ENCODE peak calls at places on chromosomes 5 and 9, in five cellular contexts. R is cardiac muscle cell; Y is CD8-positive, alpha-beta T cell; I is CD8-positive, alpha-beta memory T cell; C is heart left ventricle. O is an unnamed sample.

GRCh38 chr9:105438136-105438839 is 9.5 kb upstream of the FSD1L start:
- DNase-seq in C (no peak), R (peak; percentile 76), I (no peak), Y (no peak), O (no peak)

GRCh38 chr5:16596541-16596940 is 20.3 kb downstream of the RETREG1 start:
- DNase-seq in I (no peak), Y (no peak), R (no peak), C (no peak), O (no peak)

GRCh38 chr9:36194326-36195000 is 3.7 kb downstream of the CLTA start:
- DNase-seq in Y (no peak), R (no peak), I (no peak), C (no peak), O (no peak)

GRCh38 chr5:115579747-115580173 is 22.5 kb downstream of the TICAM2 start:
- DNase-seq in Y (no peak), I (no peak), R (no peak), C (no peak), O (no peak)

GRCh38 chr9:126508928-126509327 is 104.8 kb upstream of the LMX1B start:
- DNase-seq in Y (no peak), I (no peak), R (no peak), C (no peak), O (no peak)

GRCh38 chr9:135154050-135154570 is 66.6 kb downstream of the OLFM1 start:
- DNase-seq in C (no peak), I (no peak), Y (no peak), R (no peak), O (no peak)

GRCh38 chr5:65722575-65723424 is 795 bp downstream of the NLN start:
- DNase-seq in I (no peak), C (peak; percentile 30), Y (no peak), R (peak; percentile 79), O (no peak)

GRCh38 chr5:16411235-16411634 is 54.4 kb downstream of the ZNF622 start:
- DNase-seq in I (no peak), C (no peak), R (no peak), Y (no peak), O (no peak)

GRCh38 chr9:82957526-82958379 is 105.2 kb downstream of the RASEF start:
- DNase-seq in I (no peak), Y (no peak), C (no peak), R (no peak), O (no peak)

GRCh38 chr5:181198106-181198685 is 6.8 kb downstream of the TRIM7 start:
- DNase-seq in I (no peak), C (no peak), Y (no peak), R (no peak), O (no peak)

GRCh38 chr5:74201334-74202081 is 439.0 kb downstream of the ENC1 start:
- DNase-seq in I (no peak), Y (no peak), R (peak; percentile 27), C (peak; percentile 58), O (no peak)

GRCh38 chr5:132365213-132365612 is 4.3 kb upstream of the SLC22A5 start:
- DNase-seq in C (no peak), Y (no peak), R (peak; percentile 79), I (no peak), O (no peak)

GRCh38 chr5:10639846-10640368 is 76.0 kb downstream of the ANKRD33B start:
- DNase-seq in C (no peak), I (no peak), Y (no peak), R (no peak), O (no peak)

GRCh38 chr9:135051316-135052038 is 36.0 kb upstream of the OLFM1 start:
- DNase-seq in I (no peak), R (no peak), Y (no peak), C (no peak), O (no peak)

GRCh38 chr5:32771037-32771436 is 59.9 kb downstream of the NPR3 start:
- DNase-seq in R (no peak), I (no peak), C (peak; percentile 40), Y (no peak), O (no peak)

GRCh38 chr5:107135391-107135790 is 535.3 kb downstream of the EFNA5 start:
- DNase-seq in R (peak; percentile 32), C (no peak), I (no peak), Y (no peak), O (no peak)

GRCh38 chr5:76604838-76605237 is 18.4 kb downstream of the F2RL2 start:
- DNase-seq in I (no peak), Y (no peak), C (no peak), R (peak; percentile 51), O (no peak)

GRCh38 chr5:108345541-108346171 is 36.2 kb downstream of the FBXL17 start:
- DNase-seq in C (no peak), Y (no peak), R (peak; percentile 71), I (no peak), O (no peak)

GRCh38 chr5:73985145-73985544 is 359.1 kb downstream of the ARHGEF28 start:
- DNase-seq in I (no peak), C (no peak), Y (no peak), R (peak; percentile 55), O (no peak)

GRCh38 chr5:77545285-77545684 is 53.2 kb upstream of the WDR41 start:
- DNase-seq in R (no peak), C (no peak), Y (no peak), I (no peak), O (no peak)

GRCh38 chr9:134791009-134791408 is 89.6 kb upstream of the FCN2 start:
- DNase-seq in Y (no peak), I (no peak), C (no peak), R (no peak), O (no peak)

GRCh38 chr9:116951588-116952433 is 264.7 kb downstream of the TRIM32 start:
- DNase-seq in C (no peak), I (no peak), R (no peak), Y (no peak), O (no peak)

GRCh38 chr5:14449052-14449661 is 132.4 kb upstream of the OTULINL start:
- DNase-seq in C (peak; percentile 35), Y (no peak), I (no peak), R (peak; percentile 90), O (no peak)

GRCh38 chr9:90287567-90288274 is 354.9 kb downstream of the DIRAS2 start:
- DNase-seq in C (no peak), I (no peak), Y (no peak), R (no peak), O (no peak)

GRCh38 chr5:80756292-80756691 is 101.5 kb upstream of the DHFR start:
- DNase-seq in Y (no peak), R (no peak), I (no peak), C (no peak), O (no peak)

GRCh38 chr5:111748304-111748763 is 8.7 kb downstream of the NREP start:
- DNase-seq in I (no peak), Y (no peak), R (peak; percentile 79), C (no peak), O (no peak)

GRCh38 chr5:62312036-62312435 is 6.0 kb downstream of the KIF2A start:
- DNase-seq in R (no peak), C (no peak), Y (no peak), I (no peak), O (no peak)

GRCh38 chr9:133888779-133889491 is 103.2 kb downstream of the VAV2 start:
- DNase-seq in Y (no peak), I (no peak), R (no peak), C (no peak), O (no peak)

GRCh38 chr5:134026521-134027202 is 21.9 kb upstream of the VDAC1 start:
- DNase-seq in I (peak; percentile 14), R (peak; percentile 73), Y (no peak), C (peak; percentile 55), O (peak; percentile 58)

GRCh38 chr5:174204914-174205313 is 159.4 kb downstream of the NSG2 start:
- DNase-seq in Y (no peak), I (no peak), R (no peak), C (no peak), O (no peak)

GRCh38 chr9:125397736-125398135 is 136.1 kb downstream of the GAPVD1 start:
- DNase-seq in R (no peak), C (no peak), Y (no peak), I (no peak), O (no peak)

GRCh38 chr5:17896605-17897004 is 262.3 kb downstream of the TAF11L14 start:
- DNase-seq in R (peak; percentile 1), C (no peak), I (no peak), Y (no peak), O (no peak)

GRCh38 chr5:19855031-19855430 is 133.0 kb downstream of the CDH18 start:
- DNase-seq in Y (no peak), C (no peak), R (no peak), I (no peak), O (no peak)

GRCh38 chr5:173581408-173582197 is 34.8 kb downstream of the BOD1 start:
- DNase-seq in I (peak; percentile 17), R (peak; percentile 60), Y (no peak), C (peak; percentile 36), O (peak; percentile 23)

O was measured in activated CD4-positive, alpha-beta T cell treated with anti-CD3 and anti-CD28 coated beads, Interleukin-2, amount 50 U/mL, for 1 hour.